ENCODE peak calls at places on chromosomes 3 and 15, in five cellular contexts. L is endothelial cell of umbilical vein; Y is uterus; Q is K562; A is CD8-positive, alpha-beta T cell. E is an unnamed sample. For H3K4me1, the result is how much of the 10 kb centered on the place peaks cover.

GRCh38 chr15:70826634-70827033 is 27.3 kb downstream of the LARP6 start:
- DNase-seq in A (no peak), Q (no peak), Y (no peak), L (peak), E (no peak)

GRCh38 chr3:185880600-185880999 is 55.8 kb upstream of the IGF2BP2 start:
- DNase-seq in Q (no peak), L (no peak), A (no peak), Y (no peak), E (no peak)

GRCh38 chr3:146189519-146190173 is 28.7 kb upstream of the PLOD2 start:
- DNase-seq in A (peak), L (peak), Q (peak), Y (peak), E (no peak)

GRCh38 chr15:63052961-63053698 is 10.6 kb downstream of the TPM1 start:
- DNase-seq in L (peak), Y (peak), Q (no peak), A (no peak), E (peak)

GRCh38 chr3:127482216-127483004 is 108.1 kb downstream of the TPRA1 start:
- DNase-seq in Q (no peak), Y (no peak), L (no peak), A (no peak), E (no peak)

GRCh38 chr3:87949189-87949878 is 109.5 kb downstream of the CGGBP1 start:
- DNase-seq in L (no peak), A (no peak), Q (no peak), Y (no peak), E (no peak)

GRCh38 chr15:61155741-61156700 is 73.1 kb downstream of the RORA start:
- DNase-seq in L (no peak), Q (no peak), A (no peak), Y (peak), E (peak)

GRCh38 chr3:156817931-156818765 is 8.0 kb upstream of the LEKR1 start:
- DNase-seq in L (peak), A (no peak), Q (no peak), Y (no peak), E (no peak)

GRCh38 chr3:49805367-49805782 is 2.3 kb downstream of the INKA1 start:
- DNase-seq in Q (no peak), Y (peak), A (no peak), L (peak), E (peak)

GRCh38 chr3:49803464-49804140 is 541 bp downstream of the INKA1 start:
- DNase-seq in Y (peak), A (peak), Q (peak), L (peak), E (peak)

GRCh38 chr3:49801160-49801559 is 1.5 kb upstream of the CDHR4 start:
- DNase-seq in Q (no peak), L (no peak), Y (no peak), A (no peak), E (no peak)

GRCh38 chr3:49804141-49805041 is 1.3 kb downstream of the INKA1 start:
- DNase-seq in Q (no peak), L (peak), Y (peak), A (no peak), E (peak)

GRCh38 chr3:49802719-49803463 is at the start of gene INKA1:
- DNase-seq in Q (peak), L (peak), Y (peak), A (peak), E (peak)
- H3K4me1 ChIP-seq in Q (under half), L (under half), Y (under half), A (under half), E (under half)

DNA sequence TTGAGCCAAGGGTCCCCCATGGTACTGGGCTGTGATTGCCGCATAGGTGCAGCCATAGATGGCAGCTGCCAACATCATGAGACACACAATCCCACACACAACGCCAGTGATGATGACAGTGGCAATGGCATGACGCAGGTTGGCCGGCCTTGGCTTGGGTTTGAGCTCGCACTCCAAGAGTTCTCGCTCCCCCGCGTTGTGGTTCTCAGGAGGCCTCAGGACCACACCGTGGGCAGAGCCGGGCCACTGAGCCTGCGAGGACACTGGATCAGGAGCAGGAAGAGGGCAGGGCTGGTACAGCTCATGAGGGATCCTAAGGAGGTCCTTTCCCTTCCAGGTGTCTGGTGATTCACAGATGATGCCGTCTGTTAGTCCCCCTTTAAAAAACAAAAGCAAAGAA is 9.3 kb downstream of the LRTM1 start:
- DNase-seq in A (no peak), Q (no peak), L (no peak), Y (no peak), E (no peak)
- H3K4me1 ChIP-seq in A (under half), Q (under half), L (under half), Y (under half), E (under half)

DNA sequence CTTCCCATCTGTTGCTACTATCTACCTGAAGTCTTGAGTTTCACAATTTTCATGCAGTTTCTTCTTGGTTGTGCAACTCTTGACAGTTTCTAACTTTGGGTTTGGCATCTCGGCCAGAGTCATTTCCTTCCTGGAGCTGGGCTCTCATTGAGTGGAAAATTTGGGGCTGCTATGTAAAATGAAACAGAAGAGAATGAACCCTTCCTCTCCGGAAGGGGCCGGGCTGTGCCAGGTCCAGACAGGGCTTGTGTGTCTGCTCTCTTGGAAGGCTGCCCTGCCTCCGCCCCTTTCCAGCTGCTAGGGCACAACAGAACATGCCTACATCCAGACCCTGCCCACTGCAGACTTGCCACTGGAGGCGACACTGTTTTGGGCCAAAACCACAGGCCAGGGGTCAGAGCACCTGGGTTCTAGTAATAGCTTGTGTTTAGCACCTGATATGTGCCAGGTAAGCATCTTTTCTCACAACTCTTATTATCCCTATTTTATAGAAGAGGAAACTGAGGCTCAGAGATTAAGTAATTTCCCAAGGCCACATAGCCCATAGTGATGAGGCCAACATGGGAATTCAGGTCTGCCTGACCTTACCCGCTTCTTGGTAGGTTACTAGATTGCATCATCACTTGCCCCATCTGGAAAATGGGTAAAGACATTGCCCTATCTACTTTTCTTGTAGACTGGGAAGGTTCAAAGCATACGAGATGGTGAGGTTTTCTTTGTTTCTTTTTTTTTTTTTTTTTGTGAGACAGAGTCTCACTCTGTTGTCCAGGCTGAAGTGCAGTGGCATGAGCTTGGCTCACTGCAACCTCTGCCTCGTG is 25.0 kb downstream of the IRAK2 start:
- DNase-seq in Q (no peak), A (peak), Y (peak), L (peak), E (peak)
- H3K4me1 ChIP-seq in Q (under half), A (half or more), Y (under half), L (half or more), E (half or more)

DNA sequence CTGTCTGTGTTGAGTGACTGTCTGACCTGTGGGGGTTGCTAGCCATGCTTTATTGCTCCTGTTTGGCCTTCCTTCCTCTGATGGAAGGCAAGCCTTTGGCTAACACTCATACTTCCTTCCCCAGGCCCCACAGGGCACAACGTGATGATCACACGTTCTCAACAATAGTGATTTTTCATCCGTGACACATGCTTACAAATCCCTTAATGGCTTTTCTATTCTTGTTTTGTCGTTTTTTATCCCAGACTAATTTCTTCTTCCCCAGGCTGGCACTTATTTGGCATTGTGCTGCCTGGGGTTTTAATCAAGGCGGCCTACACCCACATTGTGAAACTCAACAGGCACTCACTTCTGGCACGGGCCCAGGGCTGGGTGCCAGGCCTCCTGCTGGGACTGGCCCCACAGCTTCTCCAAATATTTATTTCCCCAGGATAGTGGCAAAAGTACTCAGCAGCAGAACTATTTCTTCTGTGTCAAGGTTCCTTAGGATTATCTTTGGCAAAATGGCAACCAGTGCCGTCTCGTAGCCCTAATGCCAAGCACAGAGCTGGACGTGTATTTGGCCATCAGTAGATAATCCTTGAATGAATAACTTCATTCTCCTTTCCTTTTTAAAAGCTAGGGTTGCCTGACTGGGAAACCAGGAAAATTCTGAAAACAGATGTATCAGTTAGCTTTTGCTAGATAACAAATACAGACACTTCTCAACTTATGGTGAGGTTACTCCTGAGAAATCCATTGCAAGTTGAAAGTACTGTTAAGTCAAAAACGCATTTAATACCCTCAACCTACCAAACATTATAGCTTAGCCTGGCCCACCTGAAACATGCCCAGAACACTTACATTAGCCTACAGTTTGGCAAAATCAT is 30.6 kb downstream of the CMTM7 start:
- DNase-seq in A (no peak), L (peak), Y (peak), Q (peak), E (peak)
- H3K4me1 ChIP-seq in A (half or more), L (half or more), Y (under half), Q (under half), E (under half)

GRCh38 chr15:59828262-59828661 is 139.1 kb upstream of the BNIP2 start:
- DNase-seq in A (no peak), Q (no peak), Y (no peak), L (no peak), E (no peak)
- H3K4me1 ChIP-seq in A (under half), Q (under half), Y (under half), L (under half), E (under half)

DNA sequence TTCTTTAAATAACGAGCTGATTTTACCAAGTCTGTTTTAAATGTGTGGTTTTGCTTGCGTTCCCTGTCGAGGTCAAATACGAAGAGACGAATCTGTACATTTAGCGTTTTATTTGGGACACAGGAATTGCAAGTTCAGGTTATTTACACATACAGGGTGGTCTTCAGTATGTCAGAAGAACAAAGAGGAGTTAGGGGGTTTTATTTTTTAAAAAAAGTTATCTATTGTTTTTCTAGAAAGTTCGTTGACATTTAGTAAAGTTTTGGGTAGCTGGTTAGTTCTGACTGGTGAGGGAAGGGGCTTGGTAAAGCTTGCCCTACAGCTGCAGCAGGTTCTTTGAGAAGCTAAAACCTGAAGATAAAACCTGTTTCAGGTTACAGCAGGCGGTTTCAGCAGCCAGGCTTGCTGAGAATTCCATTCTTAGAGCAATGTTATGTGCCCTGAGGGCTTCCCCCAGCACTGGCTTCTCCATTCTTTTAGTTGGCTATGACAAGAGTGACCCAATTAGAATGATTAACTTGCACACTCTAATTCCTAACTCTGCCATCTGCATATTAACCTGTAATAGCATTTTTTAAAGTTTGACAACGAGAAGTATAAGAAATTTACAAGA is 810 bp upstream of the ZNF280D start:
- DNase-seq in A (no peak), L (no peak), Y (no peak), Q (no peak), E (no peak)
- H3K4me1 ChIP-seq in A (under half), L (under half), Y (under half), Q (under half), E (under half)